ENCODE peak calls at places on chromosomes 13 and 19, in eight cellular contexts. V is mucosa of descending colon, C is BE2C, E is AG10803, G is tibial nerve, R is mesothelial cell of epicardium, B is PC-9, W is astrocyte of the spinal cord. X is an unnamed sample.

GRCh38 chr13:46633416-46633815 is 80.4 kb downstream of the LRCH1 start:
- DNase-seq in R (no peak), B (no peak), C (no peak), W (peak; percentile 82), V (no peak), E (peak; percentile 91), G (no peak), X (no peak)

GRCh38 chr19:33232656-33233055 is 7.0 kb upstream of the SLC7A10 start:
- DNase-seq in B (no peak), C (no peak), W (no peak), G (no peak), E (no peak), R (no peak), V (peak; percentile 14), X (no peak)

GRCh38 chr19:33432408-33433170 is 59.1 kb downstream of the CEBPG start:
- DNase-seq in R (no peak), G (no peak), V (peak; percentile 30), E (no peak), B (no peak), W (no peak), C (peak; percentile 56), X (no peak)

GRCh38 chr13:33015791-33016323 is 366 bp upstream of the KL start:
- DNase-seq in E (no peak), W (no peak), C (no peak), R (peak; percentile 51), G (no peak), V (peak; percentile 50), B (peak; percentile 10), X (no peak)

GRCh38 chr13:51861728-51862300 is at the start of gene CCDC70:
- DNase-seq in W (peak; percentile 36), E (no peak), V (no peak), B (no peak), G (no peak), R (no peak), C (no peak), X (no peak)

GRCh38 chr13:95481051-95481775 is 71.3 kb upstream of the CLDN10 start:
- DNase-seq in G (no peak), R (no peak), E (no peak), C (no peak), V (no peak), B (no peak), W (no peak), X (no peak)

GRCh38 chr19:6362024-6362344 is 653 bp downstream of the CLPP start:
- DNase-seq in R (peak; percentile 48), C (no peak), W (peak; percentile 10), B (no peak), V (no peak), E (no peak), G (no peak), X (no peak)

GRCh38 chr19:54114340-54114826 is 1.1 kb downstream of the TFPT start:
- DNase-seq in E (peak; percentile 35), G (no peak), V (peak; percentile 81), W (peak; percentile 20), B (no peak), C (peak; percentile 51), R (no peak), X (no peak)

GRCh38 chr19:6044056-6044805 is 66.1 kb downstream of the RFX2 start:
- DNase-seq in V (no peak), W (no peak), G (no peak), B (no peak), E (no peak), R (peak; percentile 29), C (no peak), X (no peak)

GRCh38 chr19:42529248-42529764 is 1.0 kb upstream of the CEACAM1 start:
- DNase-seq in V (peak; percentile 75), E (peak; percentile 29), B (peak; percentile 55), R (peak; percentile 69), G (peak; percentile 70), C (peak; percentile 55), W (peak; percentile 42), X (peak; percentile 63)

GRCh38 chr19:39710333-39710890 is 6.1 kb downstream of the LGALS14 start:
- DNase-seq in R (no peak), V (no peak), B (no peak), E (no peak), G (no peak), C (no peak), W (no peak), X (no peak)

GRCh38 chr13:90518398-90518797 is 829.1 kb upstream of the MIR17HG start:
- DNase-seq in E (no peak), W (no peak), C (no peak), B (no peak), R (no peak), V (no peak), G (no peak), X (no peak)

GRCh38 chr19:11942843-11943108 is 17.9 kb downstream of the ZNF700 start:
- DNase-seq in R (no peak), C (no peak), W (peak; percentile 22), E (no peak), G (no peak), V (no peak), B (no peak), X (no peak)

GRCh38 chr13:81597101-81597500 is 1256.2 kb upstream of the SPRY2 start:
- DNase-seq in W (no peak), R (no peak), E (no peak), C (no peak), V (no peak), G (no peak), B (no peak), X (no peak)

GRCh38 chr19:14733574-14733973 is 43.7 kb downstream of the ZNF333 start:
- DNase-seq in E (no peak), R (no peak), G (no peak), C (no peak), W (no peak), B (no peak), V (no peak), X (no peak)

GRCh38 chr19:30376826-30377425 is 4.7 kb downstream of the ZNF536 start:
- DNase-seq in C (no peak), B (no peak), E (no peak), G (no peak), W (no peak), R (no peak), V (no peak), X (no peak)

DNA sequence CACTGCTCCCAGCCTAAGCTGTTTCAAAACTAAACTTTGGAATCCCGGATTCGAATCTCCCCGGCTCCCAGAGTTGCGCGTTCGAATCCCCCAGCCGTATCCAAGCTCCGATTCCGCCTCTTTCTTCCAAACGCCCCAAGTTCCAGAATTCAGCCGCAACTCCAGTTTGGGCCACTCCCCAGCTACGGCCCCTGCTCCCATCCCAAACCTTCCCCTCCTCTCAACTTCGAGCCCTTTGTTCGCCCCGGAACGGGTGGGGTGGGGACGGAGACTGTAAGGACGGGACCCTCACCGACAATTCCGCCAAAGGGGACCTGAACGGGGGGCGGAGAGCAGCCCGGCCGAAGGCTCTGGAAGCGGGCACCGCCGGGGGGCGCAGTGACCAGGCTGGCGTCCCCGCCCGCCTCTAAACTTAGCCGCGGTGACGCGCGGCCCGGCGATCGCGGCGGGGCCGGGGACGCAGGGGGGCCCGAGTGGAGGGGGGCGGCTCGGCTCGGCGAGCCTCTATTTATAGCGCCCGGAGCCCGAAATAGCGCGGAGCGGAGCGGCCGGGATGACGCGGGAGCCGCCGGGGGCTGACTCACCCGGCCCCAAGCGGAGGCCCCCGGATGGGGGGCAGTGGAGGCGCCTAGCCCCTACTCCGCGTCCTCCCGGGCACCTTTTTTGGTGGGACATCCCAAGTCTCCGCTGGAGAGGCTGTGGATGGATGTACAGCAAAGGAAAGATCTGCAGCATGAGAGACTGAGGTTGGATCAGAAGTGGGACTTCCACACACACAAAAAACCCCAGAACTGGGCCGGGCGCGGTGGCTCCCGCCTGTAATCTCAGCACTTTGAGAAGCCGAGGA is 4.9 kb upstream of the ERCC1 start:
- DNase-seq in V (no peak), C (peak; percentile 55), R (peak; percentile 62), G (no peak), W (peak; percentile 64), B (no peak), E (peak; percentile 52), X (peak; percentile 29)
- TF ChIP-seq CTCF in V (no peak), C (peak; percentile 32), R (peak; percentile 36), G (peak; percentile 39), W (peak; percentile 61), B (no peak), E (peak; percentile 36), X (peak; percentile 60)

DNA sequence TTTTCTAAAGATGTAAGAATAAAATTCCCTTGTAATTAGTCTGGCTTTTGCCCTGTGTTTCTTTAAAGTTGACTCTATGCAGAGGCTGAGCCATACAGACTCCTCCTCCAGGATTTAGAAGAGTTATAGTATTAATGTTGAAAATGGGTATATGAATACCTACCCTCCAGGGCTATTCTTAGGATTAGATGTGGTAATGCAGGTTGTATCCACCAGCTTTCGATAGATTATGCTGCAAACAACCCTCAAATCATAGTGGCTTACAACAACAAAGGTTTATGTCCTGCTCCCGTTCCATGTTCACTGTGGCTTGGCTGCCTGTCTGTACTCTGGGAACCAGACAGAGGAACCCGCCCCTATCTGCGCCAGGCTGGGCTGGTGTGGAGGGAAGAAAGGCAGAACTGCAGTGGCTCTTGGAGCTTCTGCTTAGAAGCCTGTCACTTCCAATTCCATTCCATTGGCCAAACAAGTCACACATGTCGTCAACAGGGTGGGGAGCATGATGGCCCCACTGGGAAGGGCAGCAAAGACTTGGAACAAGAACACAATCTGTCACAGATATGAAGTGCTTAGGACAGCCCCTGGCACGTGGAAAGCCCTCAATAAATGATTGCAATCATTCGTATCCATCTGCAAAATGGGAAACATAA is 290.8 kb downstream of the FOXO1 start:
- DNase-seq in E (no peak), R (no peak), W (no peak), B (no peak), V (no peak), G (no peak), C (no peak), X (no peak)
- TF ChIP-seq CTCF in E (no peak), R (no peak), W (no peak), B (no peak), V (no peak), G (no peak), C (no peak), X (no peak)

DNA sequence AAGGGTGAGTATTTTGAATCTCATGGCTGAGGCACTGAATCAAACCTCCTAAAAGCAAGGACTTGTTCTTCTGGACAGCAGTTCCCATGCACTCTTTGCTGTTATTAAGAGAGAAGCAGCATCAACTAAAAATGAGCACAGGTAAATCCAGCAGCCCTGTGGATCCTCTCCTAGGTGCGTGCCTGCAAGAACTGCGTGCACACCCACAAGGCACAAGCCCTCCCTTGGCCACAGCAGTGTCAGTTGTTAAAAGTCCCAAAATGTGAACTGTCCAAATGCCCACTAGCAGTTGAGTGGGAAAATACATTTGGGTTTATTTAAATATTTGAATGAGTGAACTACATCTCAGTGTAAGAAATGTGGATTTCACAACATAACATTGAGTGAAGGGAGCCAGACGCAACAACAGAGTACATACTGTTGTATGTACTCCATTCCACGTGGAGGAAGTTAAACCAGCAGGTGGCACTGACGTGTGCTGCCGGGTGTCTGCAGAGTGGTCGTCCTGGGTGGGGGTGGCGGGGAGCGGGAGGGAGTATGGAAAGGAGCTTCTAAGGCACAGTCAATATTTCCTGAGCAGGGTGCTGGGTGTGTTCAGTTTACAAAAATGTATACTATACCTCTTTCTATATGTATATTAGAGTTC is 266.4 kb downstream of the NALCN start:
- DNase-seq in E (peak; percentile 77), V (no peak), B (no peak), C (peak; percentile 49), G (no peak), W (peak; percentile 51), R (no peak), X (no peak)
- TF ChIP-seq CTCF in E (peak; percentile 53), V (no peak), B (peak; percentile 51), C (peak; percentile 58), G (no peak), W (peak; percentile 44), R (no peak), X (peak; percentile 43)

GRCh38 chr19:43908659-43909058 is 26.4 kb downstream of the ZNF45 start:
- DNase-seq in W (no peak), E (no peak), V (no peak), R (no peak), C (no peak), G (no peak), B (no peak), X (no peak)
- TF ChIP-seq CTCF in W (no peak), E (no peak), V (no peak), R (no peak), C (no peak), G (no peak), B (no peak), X (no peak)

X was measured in progenitor cell of endocrine pancreas.